ENCODE peak calls at places on chromosomes 12 and 14, in four cellular contexts. One of them, this sample, is unnamed.

GRCh38 chr12:60042835-60043234 is 447.0 kb downstream of the SLC16A7 start:
- DNase-seq in CD4-positive, alpha-beta T cell: no peak
- DNase-seq in sigmoid colon: no peak
- DNase-seq in mucosa of descending colon: no peak
- DNase-seq in this sample: no peak

GRCh38 chr12:53208877-53209463 is 1.9 kb upstream of the ITGB7 start:
- DNase-seq in sigmoid colon: no peak
- DNase-seq in CD4-positive, alpha-beta T cell: no peak
- DNase-seq in mucosa of descending colon: no peak
- DNase-seq in this sample: no peak

GRCh38 chr12:47317182-47317915 is 237.6 kb upstream of the AMIGO2 start:
- DNase-seq in mucosa of descending colon: no peak
- DNase-seq in CD4-positive, alpha-beta T cell: no peak
- DNase-seq in sigmoid colon: no peak
- DNase-seq in this sample: no peak

GRCh38 chr14:92524603-92525185 is 11.1 kb downstream of the RIN3 start:
- DNase-seq in CD4-positive, alpha-beta T cell: no peak
- DNase-seq in sigmoid colon: no peak
- DNase-seq in mucosa of descending colon: peak
- DNase-seq in this sample: no peak

GRCh38 chr14:20454359-20454644 is 310 bp downstream of the OSGEP start:
- DNase-seq in mucosa of descending colon: no peak
- DNase-seq in CD4-positive, alpha-beta T cell: peak
- DNase-seq in sigmoid colon: no peak
- DNase-seq in this sample: no peak

GRCh38 chr12:130583800-130584199 is 132.3 kb downstream of the RIMBP2 start:
- DNase-seq in mucosa of descending colon: no peak
- DNase-seq in sigmoid colon: no peak
- DNase-seq in CD4-positive, alpha-beta T cell: no peak
- DNase-seq in this sample: no peak

GRCh38 chr14:36619131-36619530 is 36.7 kb upstream of the NKX2-8 start:
- DNase-seq in sigmoid colon: no peak
- DNase-seq in mucosa of descending colon: no peak
- DNase-seq in CD4-positive, alpha-beta T cell: no peak
- DNase-seq in this sample: no peak

GRCh38 chr12:113880337-113880736 is 85.8 kb downstream of the RBM19 start:
- DNase-seq in CD4-positive, alpha-beta T cell: no peak
- DNase-seq in sigmoid colon: no peak
- DNase-seq in mucosa of descending colon: no peak
- DNase-seq in this sample: no peak

GRCh38 chr12:131963381-131963780 is 13.6 kb downstream of the EP400 start:
- DNase-seq in CD4-positive, alpha-beta T cell: no peak
- DNase-seq in mucosa of descending colon: no peak
- DNase-seq in sigmoid colon: no peak
- DNase-seq in this sample: no peak

GRCh38 chr12:48000878-48001321 is 3.4 kb downstream of the COL2A1 start:
- DNase-seq in sigmoid colon: peak
- DNase-seq in mucosa of descending colon: no peak
- DNase-seq in CD4-positive, alpha-beta T cell: no peak
- DNase-seq in this sample: no peak

GRCh38 chr14:101602466-101602840 is 41.2 kb downstream of the DIO3 start:
- DNase-seq in mucosa of descending colon: no peak
- DNase-seq in sigmoid colon: no peak
- DNase-seq in CD4-positive, alpha-beta T cell: no peak
- DNase-seq in this sample: no peak

GRCh38 chr12:113439606-113440030 is 17.4 kb downstream of the SDSL start:
- DNase-seq in sigmoid colon: no peak
- DNase-seq in mucosa of descending colon: no peak
- DNase-seq in CD4-positive, alpha-beta T cell: no peak
- DNase-seq in this sample: no peak

GRCh38 chr12:94263011-94263786 is 114.8 kb downstream of the PLXNC1 start:
- DNase-seq in CD4-positive, alpha-beta T cell: peak
- DNase-seq in mucosa of descending colon: peak
- DNase-seq in sigmoid colon: no peak
- DNase-seq in this sample: peak

GRCh38 chr12:7144414-7145120 is 14.4 kb downstream of the CLSTN3 start:
- DNase-seq in CD4-positive, alpha-beta T cell: no peak
- DNase-seq in sigmoid colon: peak
- DNase-seq in mucosa of descending colon: no peak
- DNase-seq in this sample: no peak

GRCh38 chr14:35292770-35293561 is 784 bp downstream of the PSMA6 start:
- DNase-seq in sigmoid colon: no peak
- DNase-seq in mucosa of descending colon: no peak
- DNase-seq in CD4-positive, alpha-beta T cell: no peak
- DNase-seq in this sample: no peak

GRCh38 chr12:92736605-92737004 is 33.8 kb downstream of the PLEKHG7 start:
- DNase-seq in sigmoid colon: no peak
- DNase-seq in mucosa of descending colon: no peak
- DNase-seq in CD4-positive, alpha-beta T cell: no peak
- DNase-seq in this sample: no peak

GRCh38 chr12:92739099-92739498 is 36.3 kb downstream of the PLEKHG7 start:
- DNase-seq in mucosa of descending colon: no peak
- DNase-seq in CD4-positive, alpha-beta T cell: no peak
- DNase-seq in sigmoid colon: no peak
- DNase-seq in this sample: no peak

GRCh38 chr12:92737855-92738850 is 35.4 kb downstream of the PLEKHG7 start:
- DNase-seq in CD4-positive, alpha-beta T cell: no peak
- DNase-seq in sigmoid colon: no peak
- DNase-seq in mucosa of descending colon: no peak
- DNase-seq in this sample: no peak

GRCh38 chr12:92730758-92731157 is 28.0 kb downstream of the PLEKHG7 start:
- DNase-seq in sigmoid colon: no peak
- DNase-seq in mucosa of descending colon: no peak
- DNase-seq in CD4-positive, alpha-beta T cell: no peak
- DNase-seq in this sample: no peak

DNA sequence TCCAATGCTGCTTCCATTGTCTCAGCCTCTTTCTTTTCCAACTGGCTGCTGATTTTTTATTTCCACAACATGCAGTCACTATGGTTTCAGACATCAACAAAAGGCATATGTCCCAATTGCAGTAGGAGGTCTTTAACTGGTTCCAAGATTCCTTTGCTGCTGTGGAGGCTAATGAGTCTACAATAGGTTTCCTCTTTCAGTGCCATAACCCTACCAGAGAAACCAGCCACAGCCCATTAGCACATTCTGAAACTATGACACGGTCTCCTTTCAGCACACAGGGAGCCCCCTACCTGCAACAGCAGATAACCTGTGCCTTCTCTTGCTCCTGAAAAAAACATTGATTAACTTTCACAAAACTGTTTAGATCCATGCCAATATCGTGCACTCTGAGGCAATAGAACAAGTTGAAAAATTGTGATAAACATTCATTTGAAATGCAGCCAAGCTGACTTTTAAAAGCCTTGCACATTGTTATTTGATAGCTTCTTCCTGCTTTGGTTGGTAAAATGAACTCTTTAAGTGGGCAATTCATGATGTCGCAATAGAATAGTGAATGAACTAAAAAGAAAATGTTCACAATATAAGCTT is 32.4 kb downstream of the PLEKHG7 start:
- DNase-seq in sigmoid colon: no peak
- DNase-seq in mucosa of descending colon: no peak
- DNase-seq in CD4-positive, alpha-beta T cell: no peak
- DNase-seq in this sample: no peak
- TF ChIP-seq CTCF in sigmoid colon: no peak
- TF ChIP-seq CTCF in mucosa of descending colon: no peak
- TF ChIP-seq CTCF in CD4-positive, alpha-beta T cell: no peak
- TF ChIP-seq CTCF in this sample: no peak

DNA sequence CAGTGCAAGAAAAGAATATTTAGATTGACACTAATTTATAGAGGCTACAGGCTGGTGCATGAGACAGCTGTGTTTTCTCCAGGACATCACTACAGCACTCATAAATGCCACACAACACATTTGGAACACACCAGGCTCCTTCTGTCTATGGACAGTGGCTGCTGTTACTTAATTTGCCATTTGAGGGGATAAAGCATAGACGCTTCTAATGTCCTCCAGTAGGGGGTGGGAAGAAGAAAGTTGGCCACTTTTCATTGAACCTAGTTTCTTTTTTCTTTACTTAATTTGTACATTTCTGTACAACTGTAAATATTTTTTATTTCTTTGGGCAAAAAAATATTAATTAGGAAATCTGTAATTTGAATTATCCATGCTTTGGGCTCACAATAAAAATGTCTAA is 12.4 kb upstream of the RTN1 start:
- DNase-seq in sigmoid colon: no peak
- DNase-seq in CD4-positive, alpha-beta T cell: no peak
- DNase-seq in mucosa of descending colon: no peak
- DNase-seq in this sample: no peak
- TF ChIP-seq CTCF in sigmoid colon: no peak
- TF ChIP-seq CTCF in CD4-positive, alpha-beta T cell: no peak
- TF ChIP-seq CTCF in mucosa of descending colon: no peak
- TF ChIP-seq CTCF in this sample: no peak

DNA sequence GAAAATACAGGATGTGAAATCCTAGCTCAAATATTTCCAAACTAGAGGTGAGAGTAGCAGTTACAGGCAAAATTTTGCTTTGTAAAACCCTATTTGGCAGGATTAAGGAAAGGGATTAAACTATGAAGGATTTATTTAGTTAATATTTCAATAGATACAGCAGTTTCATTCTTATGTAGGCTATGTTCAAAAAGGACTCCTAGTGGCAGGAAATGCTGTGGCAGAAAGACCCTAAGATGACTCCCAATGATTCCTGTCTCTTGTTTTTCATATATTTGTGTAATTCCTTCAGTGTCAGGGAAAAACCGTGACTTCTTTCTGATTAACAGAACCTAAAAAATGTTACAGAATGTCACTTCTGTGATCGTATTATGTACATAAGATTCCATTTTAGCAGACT is 299.5 kb upstream of the RPL10L start:
- DNase-seq in sigmoid colon: no peak
- DNase-seq in mucosa of descending colon: no peak
- DNase-seq in CD4-positive, alpha-beta T cell: no peak
- DNase-seq in this sample: no peak
- TF ChIP-seq CTCF in sigmoid colon: no peak
- TF ChIP-seq CTCF in mucosa of descending colon: no peak
- TF ChIP-seq CTCF in CD4-positive, alpha-beta T cell: no peak
- TF ChIP-seq CTCF in this sample: no peak

GRCh38 chr14:60653709-60654161 is 4.5 kb upstream of the SIX1 start:
- DNase-seq in mucosa of descending colon: no peak
- DNase-seq in CD4-positive, alpha-beta T cell: no peak
- DNase-seq in sigmoid colon: no peak
- DNase-seq in this sample: no peak

GRCh38 chr14:60652674-60653387 is 3.6 kb upstream of the SIX1 start:
- DNase-seq in CD4-positive, alpha-beta T cell: no peak
- DNase-seq in mucosa of descending colon: no peak
- DNase-seq in sigmoid colon: no peak
- DNase-seq in this sample: no peak

GRCh38 chr14:60655114-60655897 is 6.0 kb upstream of the SIX1 start:
- DNase-seq in sigmoid colon: no peak
- DNase-seq in CD4-positive, alpha-beta T cell: no peak
- DNase-seq in mucosa of descending colon: no peak
- DNase-seq in this sample: no peak

GRCh38 chr14:60653388-60653690 is 4.1 kb upstream of the SIX1 start:
- DNase-seq in sigmoid colon: no peak
- DNase-seq in CD4-positive, alpha-beta T cell: no peak
- DNase-seq in mucosa of descending colon: no peak
- DNase-seq in this sample: no peak

GRCh38 chr14:60654303-60654925 is 5.1 kb upstream of the SIX1 start:
- DNase-seq in CD4-positive, alpha-beta T cell: no peak
- DNase-seq in sigmoid colon: no peak
- DNase-seq in mucosa of descending colon: no peak
- DNase-seq in this sample: no peak
- TF ChIP-seq CTCF in CD4-positive, alpha-beta T cell: no peak
- TF ChIP-seq CTCF in sigmoid colon: no peak
- TF ChIP-seq CTCF in mucosa of descending colon: no peak
- TF ChIP-seq CTCF in this sample: no peak

GRCh38 chr12:30251546-30251945 is 444.1 kb downstream of the IPO8 start:
- DNase-seq in sigmoid colon: no peak
- DNase-seq in mucosa of descending colon: no peak
- DNase-seq in CD4-positive, alpha-beta T cell: no peak
- DNase-seq in this sample: no peak
- TF ChIP-seq CTCF in sigmoid colon: no peak
- TF ChIP-seq CTCF in mucosa of descending colon: no peak
- TF ChIP-seq CTCF in CD4-positive, alpha-beta T cell: no peak
- TF ChIP-seq CTCF in this sample: no peak

GRCh38 chr12:124375141-124375788 is 80.4 kb downstream of the RFLNA start:
- DNase-seq in CD4-positive, alpha-beta T cell: no peak
- DNase-seq in sigmoid colon: no peak
- DNase-seq in mucosa of descending colon: no peak
- DNase-seq in this sample: no peak
- TF ChIP-seq CTCF in CD4-positive, alpha-beta T cell: no peak
- TF ChIP-seq CTCF in sigmoid colon: no peak
- TF ChIP-seq CTCF in mucosa of descending colon: no peak
- TF ChIP-seq CTCF in this sample: no peak

GRCh38 chr12:123531091-123531490 is 2.4 kb downstream of the RILPL1 start:
- DNase-seq in CD4-positive, alpha-beta T cell: no peak
- DNase-seq in mucosa of descending colon: no peak
- DNase-seq in sigmoid colon: no peak
- DNase-seq in this sample: no peak

GRCh38 chr12:123532808-123533649 is 490 bp downstream of the RILPL1 start:
- DNase-seq in sigmoid colon: peak
- DNase-seq in mucosa of descending colon: peak
- DNase-seq in CD4-positive, alpha-beta T cell: no peak
- DNase-seq in this sample: peak

GRCh38 chr12:123532021-123532420 is 1.5 kb downstream of the RILPL1 start:
- DNase-seq in mucosa of descending colon: no peak
- DNase-seq in sigmoid colon: no peak
- DNase-seq in CD4-positive, alpha-beta T cell: no peak
- DNase-seq in this sample: no peak

GRCh38 chr12:123530683-123531082 is 2.8 kb downstream of the RILPL1 start:
- DNase-seq in mucosa of descending colon: no peak
- DNase-seq in sigmoid colon: no peak
- DNase-seq in CD4-positive, alpha-beta T cell: no peak
- DNase-seq in this sample: no peak

DNA sequence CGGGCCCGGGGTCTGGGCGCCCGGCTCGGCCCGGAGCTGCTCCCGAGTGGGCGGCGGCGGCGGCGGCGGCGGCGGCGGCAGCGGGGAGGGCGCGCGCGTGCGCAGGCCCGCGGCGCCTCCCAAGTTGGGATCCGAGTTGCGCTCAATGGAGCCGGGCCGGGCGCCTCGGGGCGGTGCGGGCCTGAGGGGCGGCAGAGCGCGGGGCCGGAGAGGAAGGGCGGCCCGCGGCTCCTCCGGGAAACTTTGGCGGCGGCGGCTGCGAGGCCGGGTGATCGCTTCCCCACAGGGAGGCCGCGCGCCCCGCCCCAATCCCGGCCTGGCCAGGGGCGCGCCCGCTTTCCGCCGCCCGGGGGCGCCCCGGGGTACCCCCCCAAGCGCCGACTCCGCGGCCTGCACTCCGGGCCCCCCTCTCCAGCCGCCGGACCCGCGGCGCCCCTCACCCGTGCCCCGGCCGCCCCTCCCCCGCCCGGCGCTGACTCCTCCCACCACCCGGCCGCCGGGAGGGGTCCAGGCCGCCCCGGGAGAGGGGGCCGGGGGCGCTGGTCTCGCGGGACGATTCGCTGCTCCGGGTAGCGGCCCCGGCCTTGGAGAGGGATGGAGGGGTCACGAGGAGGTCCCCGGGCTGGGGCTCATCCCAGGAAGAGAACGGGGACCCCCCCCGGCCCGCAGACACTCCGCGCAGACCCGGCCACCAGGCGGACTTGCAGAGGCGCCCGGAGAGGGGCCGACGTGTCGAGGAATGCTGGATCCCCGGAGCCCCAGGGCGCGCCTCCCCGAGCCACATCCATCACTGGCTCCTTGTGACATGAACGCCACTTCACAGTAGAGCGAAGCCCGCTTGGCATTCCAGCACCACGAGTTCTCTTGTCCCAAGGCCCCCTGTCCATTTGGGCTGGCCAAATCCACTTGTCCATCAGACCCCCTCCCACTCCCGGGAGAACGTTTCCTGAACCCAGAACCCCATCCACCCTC is at the start of gene RILPL1:
- DNase-seq in CD4-positive, alpha-beta T cell: peak
- DNase-seq in sigmoid colon: peak
- DNase-seq in mucosa of descending colon: peak
- DNase-seq in this sample: peak
- TF ChIP-seq CTCF in CD4-positive, alpha-beta T cell: peak
- TF ChIP-seq CTCF in sigmoid colon: peak
- TF ChIP-seq CTCF in mucosa of descending colon: no peak
- TF ChIP-seq CTCF in this sample: no peak

This sample was measured in natural killer cell.